ENCODE peak calls at places on chromosomes 2 and 18, in eight cellular contexts. P, Q, R, X, J, O, Y and L are unnamed samples.

GRCh38 chr2:64654063-64654811 is 524 bp upstream of the SERTAD2 start:
- DNase-seq in P (peak; percentile 65), Q (peak; percentile 72), R (peak; percentile 92), X (no peak), J (peak; percentile 89), O (no peak), Y (peak; percentile 86), L (peak; percentile 84)

GRCh38 chr18:57113783-57114465 is 33.0 kb upstream of the BOD1L2 start:
- DNase-seq in P (no peak), Q (no peak), R (no peak), X (no peak), J (no peak), O (no peak), Y (no peak), L (no peak)

GRCh38 chr18:7725897-7726296 is 158.8 kb downstream of the PTPRM start:
- DNase-seq in P (no peak), Q (no peak), R (no peak), X (no peak), J (no peak), O (no peak), Y (no peak), L (no peak)

GRCh38 chr2:25690058-25690457 is 16.7 kb upstream of the DTNB start:
- DNase-seq in P (no peak), Q (no peak), R (peak; percentile 20), X (no peak), J (no peak), O (no peak), Y (no peak), L (no peak)

GRCh38 chr2:139622691-139623090 is 842.5 kb upstream of the NXPH2 start:
- DNase-seq in P (no peak), Q (no peak), R (no peak), X (no peak), J (no peak), O (no peak), Y (no peak), L (no peak)

GRCh38 chr18:35775887-35776286 is 194.3 kb downstream of the GALNT1 start:
- DNase-seq in P (no peak), Q (no peak), R (peak; percentile 26), X (no peak), J (peak; percentile 34), O (no peak), Y (no peak), L (peak; percentile 17)

GRCh38 chr2:12504443-12504842 is 212.3 kb upstream of the TRIB2 start:
- DNase-seq in P (peak; percentile 47), Q (no peak), R (no peak), X (no peak), J (no peak), O (no peak), Y (no peak), L (no peak)

GRCh38 chr18:9419956-9420631 is 55.2 kb upstream of the RALBP1 start:
- DNase-seq in P (no peak), Q (peak; percentile 41), R (peak; percentile 9), X (no peak), J (no peak), O (no peak), Y (no peak), L (no peak)

GRCh38 chr2:54503192-54503591 is 47.1 kb downstream of the SPTBN1 start:
- DNase-seq in P (no peak), Q (no peak), R (peak; percentile 64), X (no peak), J (peak; percentile 64), O (no peak), Y (no peak), L (peak; percentile 91)

GRCh38 chr2:9655441-9656269 is 24.9 kb upstream of the YWHAQ start:
- DNase-seq in P (peak; percentile 50), Q (peak; percentile 55), R (peak; percentile 84), X (no peak), J (no peak), O (peak; percentile 51), Y (no peak), L (no peak)

GRCh38 chr2:34533585-34534225 is 934.6 kb upstream of the FAM98A start:
- DNase-seq in P (no peak), Q (no peak), R (no peak), X (no peak), J (no peak), O (no peak), Y (no peak), L (no peak)

GRCh38 chr2:219118504-219118903 is 42.1 kb downstream of the NHEJ1 start:
- DNase-seq in P (no peak), Q (no peak), R (no peak), X (no peak), J (no peak), O (no peak), Y (no peak), L (no peak)

GRCh38 chr2:24793752-24794477 is 690 bp downstream of the CENPO start:
- DNase-seq in P (no peak), Q (no peak), R (peak; percentile 47), X (no peak), J (peak; percentile 26), O (no peak), Y (no peak), L (peak; percentile 30)

GRCh38 chr2:32918774-32919173 is 28.0 kb upstream of the LTBP1 start:
- DNase-seq in P (no peak), Q (no peak), R (no peak), X (no peak), J (peak; percentile 2), O (no peak), Y (no peak), L (no peak)

GRCh38 chr2:133561045-133561852 is 7.0 kb downstream of the NCKAP5 start:
- DNase-seq in P (no peak), Q (peak; percentile 39), R (peak; percentile 80), X (no peak), J (peak; percentile 76), O (no peak), Y (no peak), L (peak; percentile 82)

GRCh38 chr2:170165129-170165528 is 12.8 kb upstream of the MYO3B start:
- DNase-seq in P (no peak), Q (no peak), R (no peak), X (no peak), J (no peak), O (no peak), Y (no peak), L (peak; percentile 73)

GRCh38 chr2:100260712-100261620 is 61.3 kb downstream of the LONRF2 start:
- DNase-seq in P (no peak), Q (peak; percentile 86), R (peak; percentile 74), X (peak; percentile 44), J (peak; percentile 6), O (no peak), Y (peak; percentile 57), L (peak; percentile 72)

GRCh38 chr2:144431384-144431783 is 88.5 kb downstream of the ZEB2 start:
- DNase-seq in P (no peak), Q (no peak), R (no peak), X (no peak), J (no peak), O (no peak), Y (no peak), L (no peak)

GRCh38 chr2:109085912-109086742 is 42.9 kb upstream of the SH3RF3 start:
- DNase-seq in P (no peak), Q (no peak), R (no peak), X (no peak), J (no peak), O (no peak), Y (no peak), L (no peak)

GRCh38 chr2:160282063-160282580 is 82.0 kb upstream of the ITGB6 start:
- DNase-seq in P (no peak), Q (no peak), R (peak; percentile 78), X (no peak), J (no peak), O (no peak), Y (no peak), L (no peak)

GRCh38 chr2:143489135-143489534 is 359.9 kb downstream of the ARHGAP15 start:
- DNase-seq in P (no peak), Q (peak; percentile 82), R (peak; percentile 87), X (no peak), J (no peak), O (no peak), Y (no peak), L (peak; percentile 17)

GRCh38 chr2:196101325-196101981 is 32.8 kb upstream of the DNAH7 start:
- DNase-seq in P (peak; percentile 46), Q (no peak), R (peak; percentile 43), X (peak; percentile 34), J (no peak), O (peak; percentile 21), Y (no peak), L (no peak)

GRCh38 chr2:124810132-124810531 is 785.0 kb downstream of the CNTNAP5 start:
- DNase-seq in P (no peak), Q (no peak), R (peak; percentile 23), X (no peak), J (peak; percentile 4), O (no peak), Y (no peak), L (no peak)

GRCh38 chr2:237433920-237434319 is 20.0 kb upstream of the COL6A3 start:
- DNase-seq in P (no peak), Q (no peak), R (no peak), X (no peak), J (peak; percentile 0), O (no peak), Y (no peak), L (no peak)

GRCh38 chr18:26488417-26489009 is 59.8 kb downstream of the KCTD1 start:
- DNase-seq in P (no peak), Q (no peak), R (no peak), X (no peak), J (no peak), O (no peak), Y (no peak), L (no peak)

GRCh38 chr2:232476791-232477190 is 10.8 kb downstream of the ECEL1 start:
- DNase-seq in P (no peak), Q (no peak), R (no peak), X (peak; percentile 13), J (no peak), O (no peak), Y (no peak), L (no peak)

GRCh38 chr2:43081131-43081745 is 145.2 kb downstream of the ZFP36L2 start:
- DNase-seq in P (no peak), Q (no peak), R (no peak), X (no peak), J (no peak), O (no peak), Y (no peak), L (no peak)

GRCh38 chr2:3282056-3282998 is 95.3 kb downstream of the EIPR1 start:
- DNase-seq in P (no peak), Q (no peak), R (no peak), X (no peak), J (no peak), O (no peak), Y (peak; percentile 31), L (no peak)

GRCh38 chr2:65430515-65431416 is 1.6 kb downstream of the SPRED2 start:
- DNase-seq in P (peak; percentile 67), Q (no peak), R (peak; percentile 55), X (peak; percentile 65), J (peak; percentile 86), O (peak; percentile 26), Y (peak; percentile 64), L (peak; percentile 40)

GRCh38 chr2:29628078-29628765 is 293.2 kb downstream of the ALK start:
- DNase-seq in P (no peak), Q (peak; percentile 16), R (peak; percentile 19), X (no peak), J (no peak), O (no peak), Y (no peak), L (no peak)

GRCh38 chr2:147739531-147739930 is 105.3 kb upstream of the ACVR2A start:
- DNase-seq in P (no peak), Q (peak; percentile 35), R (peak; percentile 30), X (no peak), J (no peak), O (no peak), Y (no peak), L (no peak)

GRCh38 chr18:1968801-1969498 is 602.4 kb downstream of the METTL4 start:
- DNase-seq in P (no peak), Q (no peak), R (no peak), X (no peak), J (no peak), O (no peak), Y (no peak), L (no peak)

GRCh38 chr2:162301151-162301804 is 17.2 kb downstream of the IFIH1 start:
- DNase-seq in P (peak; percentile 25), Q (no peak), R (peak; percentile 83), X (no peak), J (peak; percentile 94), O (no peak), Y (peak; percentile 19), L (peak; percentile 73)

GRCh38 chr18:39799010-39799409 is 2156.0 kb upstream of the PIK3C3 start:
- DNase-seq in P (no peak), Q (no peak), R (peak; percentile 62), X (no peak), J (no peak), O (no peak), Y (no peak), L (peak; percentile 56)